ENCODE peak calls at places on chromosome 21, in eight cellular contexts. U, M, C, B, W, K, Y and V are unnamed samples.
A peak's percentile ranks its signal among the peaks of the same experiment; 100 is the strongest.

GRCh38 chr21:39124852-39125251 is 58.4 kb downstream of the PSMG1 start:
- DNase-seq in Y (no peak), U (no peak), B (no peak), K (no peak), W (no peak), C (no peak), M (no peak), V (no peak)

GRCh38 chr21:36640260-36641244 is 58.4 kb upstream of the SIM2 start:
- DNase-seq in K (no peak), B (no peak), C (no peak), W (no peak), M (no peak), U (peak; percentile 48), Y (no peak), V (no peak)

GRCh38 chr21:36889401-36889800 is 77.1 kb downstream of the HLCS start:
- DNase-seq in K (no peak), W (no peak), Y (no peak), U (no peak), B (no peak), C (no peak), M (no peak), V (no peak)

GRCh38 chr21:36992671-36993070 is 13.8 kb upstream of the RIPPLY3 start:
- DNase-seq in B (no peak), C (no peak), U (no peak), M (no peak), K (no peak), W (no peak), Y (no peak), V (no peak)

GRCh38 chr21:43273016-43273707 is 104.4 kb downstream of the CRYAA start:
- DNase-seq in M (no peak), U (no peak), C (no peak), W (no peak), Y (no peak), K (no peak), B (no peak), V (no peak)

GRCh38 chr21:42012344-42012743 is 2.2 kb upstream of the ZBTB21 start:
- DNase-seq in K (no peak), W (no peak), M (no peak), C (no peak), U (no peak), B (no peak), Y (no peak), V (no peak)

GRCh38 chr21:31354604-31355443 is 10.8 kb upstream of the TIAM1 start:
- DNase-seq in U (no peak), B (peak; percentile 47), M (peak; percentile 37), C (no peak), W (no peak), K (no peak), Y (peak; percentile 47), V (peak; percentile 76)

GRCh38 chr21:45590726-45591618 is 48.7 kb upstream of the SLC19A1 start:
- DNase-seq in K (peak; percentile 28), B (peak; percentile 28), W (no peak), M (no peak), U (peak; percentile 34), C (no peak), Y (peak; percentile 10), V (peak; percentile 68)

GRCh38 chr21:33197546-33197945 is 32.2 kb upstream of the IFNAR2 start:
- DNase-seq in W (no peak), C (no peak), Y (no peak), U (no peak), M (no peak), B (no peak), K (no peak), V (no peak)

GRCh38 chr21:30882907-30883597 is 1.7 kb upstream of the KRTAP11-1 start:
- DNase-seq in W (no peak), U (no peak), Y (no peak), B (no peak), C (no peak), M (no peak), K (no peak), V (no peak)

GRCh38 chr21:18204931-18205330 is 39.7 kb upstream of the CHODL start:
- DNase-seq in Y (no peak), C (no peak), M (no peak), B (no peak), U (peak; percentile 38), K (no peak), W (no peak), V (no peak)

GRCh38 chr21:43302769-43303168 is 124.2 kb downstream of the SIK1 start:
- DNase-seq in U (no peak), K (no peak), Y (no peak), B (no peak), M (no peak), C (no peak), W (no peak), V (no peak)

GRCh38 chr21:34363733-34364132 is at the start of gene KCNE2:
- DNase-seq in W (no peak), B (no peak), K (no peak), Y (no peak), M (no peak), U (no peak), C (no peak), V (no peak)

GRCh38 chr21:46001821-46002681 is 20.5 kb downstream of the COL6A1 start:
- DNase-seq in U (no peak), Y (no peak), C (peak; percentile 8), M (no peak), K (peak; percentile 2), W (no peak), B (no peak), V (no peak)

GRCh38 chr21:42854246-42855010 is 24.9 kb downstream of the WDR4 start:
- DNase-seq in C (no peak), M (no peak), K (no peak), U (no peak), W (no peak), B (no peak), Y (no peak), V (no peak)

GRCh38 chr21:41772351-41773080 is 5.7 kb upstream of the RIPK4 start:
- DNase-seq in K (peak; percentile 48), B (no peak), U (no peak), C (no peak), Y (no peak), W (no peak), M (no peak), V (no peak)